ENCODE peak calls at places on chromosomes 2 and 18, in ten cellular contexts. Q is lower lobe of right lung, Z is heart left ventricle, L is thoracic aorta, I is Caco-2, H is skeletal muscle cell, P is psoas muscle, V is tibial artery, O is right lobe of liver, S is neural progenitor cell. J is an unnamed sample.

GRCh38 chr2:4882421-4882820 is 809.8 kb upstream of the SOX11 start:
- DNase-seq in Q (no peak), Z (no peak), L (no peak), I (no peak), H (no peak), P (no peak), V (no peak), O (no peak), S (no peak), J (no peak)

GRCh38 chr2:78541088-78541450 is 484.4 kb upstream of the REG3G start:
- DNase-seq in Q (no peak), Z (no peak), L (no peak), I (no peak), H (no peak), P (no peak), V (no peak), O (no peak), S (no peak), J (no peak)

GRCh38 chr2:134137182-134137595 is 116.7 kb upstream of the MGAT5 start:
- DNase-seq in Q (peak; percentile 62), Z (peak; percentile 48), L (no peak), I (no peak), H (no peak), P (no peak), V (no peak), O (no peak), S (no peak), J (no peak)

GRCh38 chr18:39313992-39314391 is 1748.4 kb upstream of the CELF4 start:
- DNase-seq in Q (no peak), Z (no peak), L (no peak), I (no peak), H (no peak), P (no peak), V (no peak), O (no peak), S (no peak), J (no peak)

GRCh38 chr18:76426738-76427305 is 68.2 kb downstream of the ZNF516 start:
- DNase-seq in Q (peak; percentile 70), Z (no peak), L (no peak), I (peak; percentile 40), H (no peak), P (peak; percentile 59), V (no peak), O (no peak), S (peak; percentile 70), J (no peak)

GRCh38 chr2:189849550-189849949 is 65.3 kb downstream of the PMS1 start:
- DNase-seq in Q (no peak), Z (no peak), L (no peak), I (no peak), H (no peak), P (no peak), V (no peak), O (no peak), S (no peak), J (no peak)

GRCh38 chr18:55321268-55322175 is 266.5 kb downstream of the TCF4 start:
- DNase-seq in Q (peak; percentile 91), Z (peak; percentile 94), L (peak; percentile 71), I (peak; percentile 82), H (peak; percentile 82), P (peak; percentile 97), V (peak; percentile 92), O (peak; percentile 84), S (peak; percentile 91), J (peak; percentile 88)

GRCh38 chr2:170814551-170815245 is 2.0 kb upstream of the GAD1 start:
- DNase-seq in Q (no peak), Z (no peak), L (no peak), I (no peak), H (no peak), P (no peak), V (no peak), O (no peak), S (peak; percentile 43), J (no peak)

GRCh38 chr2:9261231-9261883 is 54.7 kb downstream of the ASAP2 start:
- DNase-seq in Q (no peak), Z (peak; percentile 66), L (no peak), I (no peak), H (no peak), P (no peak), V (peak; percentile 81), O (no peak), S (no peak), J (peak; percentile 54)

GRCh38 chr2:9260411-9261037 is 53.9 kb downstream of the ASAP2 start:
- DNase-seq in Q (no peak), Z (no peak), L (no peak), I (no peak), H (no peak), P (no peak), V (no peak), O (no peak), S (no peak), J (no peak)

GRCh38 chr2:9258501-9258900 is 51.9 kb downstream of the ASAP2 start:
- DNase-seq in Q (no peak), Z (no peak), L (no peak), I (no peak), H (no peak), P (no peak), V (no peak), O (no peak), S (no peak), J (no peak)

GRCh38 chr2:9256570-9257043 is 50.0 kb downstream of the ASAP2 start:
- DNase-seq in Q (no peak), Z (no peak), L (no peak), I (peak; percentile 37), H (no peak), P (no peak), V (no peak), O (no peak), S (peak; percentile 29), J (no peak)

DNA sequence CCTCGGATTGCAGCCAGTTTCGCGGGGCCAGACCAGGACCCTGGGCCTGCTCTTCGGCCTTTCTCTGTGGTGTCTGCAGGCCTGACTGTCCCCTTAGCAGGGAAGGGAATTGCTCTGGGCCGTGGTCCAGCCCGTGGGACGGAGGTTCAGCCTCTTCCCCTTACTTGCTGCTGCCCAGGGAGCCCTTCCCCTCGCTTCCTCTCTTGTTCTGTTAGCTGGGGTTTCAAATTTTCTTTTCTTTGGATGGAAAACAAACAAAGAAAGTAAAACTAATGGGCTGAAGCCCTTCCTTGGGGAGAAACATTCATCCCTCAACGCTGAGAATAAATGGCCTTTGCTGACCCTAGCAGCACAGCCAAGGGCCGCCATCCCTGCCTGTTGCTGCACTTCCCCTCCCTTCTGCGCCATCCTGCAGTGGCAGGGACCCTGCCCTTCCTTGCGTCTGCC is 52.4 kb downstream of the ASAP2 start:
- DNase-seq in Q (no peak), Z (peak; percentile 85), L (no peak), I (no peak), H (no peak), P (peak; percentile 74), V (no peak), O (peak; percentile 44), S (no peak), J (no peak)
- H3K4me3 ChIP-seq in Q (no peak overlapping the region), Z (peak overlapping the region; percentile 30), L (peak overlapping the region; percentile 27), I (no peak overlapping the region), H (peak overlapping the region; percentile 21), P (no peak overlapping the region), V (no peak overlapping the region), O (no peak overlapping the region), S (no peak overlapping the region), J (no peak overlapping the region)

GRCh38 chr2:27495840-27496356 is 741 bp upstream of the GCKR start:
- DNase-seq in Q (no peak), Z (no peak), L (no peak), I (no peak), H (no peak), P (no peak), V (no peak), O (no peak), S (no peak), J (no peak)
- H3K4me3 ChIP-seq in Q (no peak overlapping the region), Z (no peak overlapping the region), L (peak overlapping the region; percentile 88), I (no peak overlapping the region), H (peak overlapping the region; percentile 75), P (no peak overlapping the region), V (no peak overlapping the region), O (no peak overlapping the region), S (peak overlapping the region; percentile 95), J (no peak overlapping the region)

DNA sequence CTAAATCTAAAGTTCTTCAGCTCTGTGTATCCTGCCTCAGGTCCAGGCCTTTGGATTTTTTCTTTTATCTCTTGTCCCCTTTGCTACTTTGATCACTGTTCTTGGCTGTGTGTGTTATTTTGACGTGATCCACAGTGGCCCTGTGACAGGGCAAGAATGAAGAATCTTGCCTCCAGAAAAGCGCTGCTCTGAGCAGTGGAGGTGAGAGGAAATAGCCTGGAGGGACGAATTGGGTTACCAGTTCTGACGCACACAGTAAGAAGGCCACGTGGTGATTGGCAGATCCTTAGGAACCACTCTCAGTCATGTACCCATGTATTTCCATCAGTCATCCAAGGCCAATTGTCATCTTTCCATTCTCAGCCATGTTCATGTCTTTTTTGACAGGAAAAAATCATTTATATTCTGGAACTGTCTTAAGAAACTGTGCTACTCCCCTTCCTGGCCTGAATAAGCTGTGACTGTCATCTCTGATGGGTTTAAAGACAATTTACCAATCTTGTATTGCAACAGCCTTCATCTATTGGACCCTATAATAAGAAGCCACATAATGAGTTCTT is 47.6 kb downstream of the MAPK4 start:
- DNase-seq in Q (no peak), Z (no peak), L (no peak), I (no peak), H (no peak), P (no peak), V (no peak), O (no peak), S (no peak), J (no peak)
- H3K4me3 ChIP-seq in Q (no peak overlapping the region), Z (no peak overlapping the region), L (no peak overlapping the region), I (no peak overlapping the region), H (no peak overlapping the region), P (no peak overlapping the region), V (no peak overlapping the region), O (no peak overlapping the region), S (no peak overlapping the region), J (no peak overlapping the region)

GRCh38 chr2:161031516-161031915 is 128.7 kb upstream of the TANK start:
- DNase-seq in Q (no peak), Z (no peak), L (no peak), I (no peak), H (no peak), P (no peak), V (no peak), O (no peak), S (no peak), J (no peak)

GRCh38 chr2:161032635-161033034 is 127.6 kb upstream of the TANK start:
- DNase-seq in Q (no peak), Z (no peak), L (no peak), I (no peak), H (no peak), P (no peak), V (no peak), O (no peak), S (no peak), J (no peak)

GRCh38 chr2:161028581-161028980 is 131.6 kb upstream of the TANK start:
- DNase-seq in Q (no peak), Z (no peak), L (no peak), I (no peak), H (no peak), P (no peak), V (no peak), O (no peak), S (no peak), J (no peak)

GRCh38 chr2:161029321-161029720 is 130.9 kb upstream of the TANK start:
- DNase-seq in Q (no peak), Z (no peak), L (no peak), I (no peak), H (no peak), P (no peak), V (no peak), O (no peak), S (no peak), J (no peak)

DNA sequence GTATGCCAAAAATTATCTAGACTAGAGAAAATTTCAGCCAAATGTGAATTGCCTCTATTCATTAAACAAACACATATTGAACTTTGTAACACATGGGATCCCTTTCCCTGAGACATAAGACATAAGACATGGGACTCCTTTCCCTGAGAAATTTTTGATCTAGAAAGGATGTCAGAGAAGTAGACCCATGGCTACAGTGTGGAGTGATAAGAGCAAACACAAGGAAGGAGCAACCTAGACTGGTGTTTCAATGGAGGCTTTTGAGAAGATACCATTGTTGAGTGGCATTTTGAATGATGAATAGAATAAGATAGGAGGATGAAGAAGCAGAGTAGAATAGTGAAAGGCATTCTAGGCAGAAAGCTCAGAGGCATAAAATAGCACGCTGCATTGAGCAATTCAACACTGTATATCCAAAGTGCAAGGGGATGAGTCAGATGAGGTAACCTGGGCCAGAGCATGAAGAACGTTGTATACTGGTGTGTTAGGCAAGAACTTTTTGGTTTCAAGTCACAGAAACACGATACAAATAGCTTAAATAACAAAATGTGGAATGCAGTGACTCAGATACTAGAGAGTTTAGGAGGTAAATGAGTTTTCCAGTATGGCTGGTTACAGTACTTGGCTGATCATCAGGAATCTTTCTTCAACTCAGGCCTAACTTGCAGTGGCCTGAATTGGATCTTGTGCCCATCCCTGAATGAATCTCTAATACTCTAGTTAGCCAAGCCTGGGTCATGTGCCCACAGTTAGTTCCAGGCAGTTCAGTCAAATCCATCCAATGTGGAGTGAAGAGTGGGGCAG is 129.8 kb upstream of the TANK start:
- DNase-seq in Q (no peak), Z (no peak), L (peak; percentile 23), I (no peak), H (peak; percentile 98), P (peak; percentile 55), V (peak; percentile 67), O (no peak), S (no peak), J (no peak)
- H3K4me3 ChIP-seq in Q (no peak overlapping the region), Z (no peak overlapping the region), L (no peak overlapping the region), I (no peak overlapping the region), H (no peak overlapping the region), P (no peak overlapping the region), V (no peak overlapping the region), O (no peak overlapping the region), S (no peak overlapping the region), J (no peak overlapping the region)